ENCODE peak calls at places on chromosome X, in five cellular contexts. L, N, M, K and D are unnamed samples.

GRCh38 chrX:39896951-39897740 is 200.6 kb downstream of the BCOR start:
- DNase-seq in L (peak), N (no peak), M (no peak), K (peak), D (no peak)

GRCh38 chrX:147912093-147912801 is 528 bp downstream of the FMR1 start:
- DNase-seq in L (peak), N (peak), M (peak), K (no peak), D (no peak)

GRCh38 chrX:40504801-40505605 is 75.8 kb upstream of the ATP6AP2 start:
- DNase-seq in L (peak), N (no peak), M (no peak), K (peak), D (no peak)

GRCh38 chrX:140040397-140040796 is 75.1 kb upstream of the CXorf66 start:
- DNase-seq in L (no peak), N (no peak), M (no peak), K (no peak), D (no peak)

GRCh38 chrX:257681-258289 is 23.4 kb upstream of the PLCXD1 start:
- DNase-seq in L (no peak), N (peak), M (no peak), K (no peak), D (no peak)

GRCh38 chrX:140177821-140178220 is 212.5 kb upstream of the CXorf66 start:
- DNase-seq in L (no peak), N (no peak), M (no peak), K (no peak), D (no peak)

GRCh38 chrX:40260123-40260751 is 162.5 kb upstream of the BCOR start:
- DNase-seq in L (peak), N (no peak), M (no peak), K (no peak), D (no peak)

GRCh38 chrX:21698274-21698673 is 40.1 kb upstream of the KLHL34 start:
- DNase-seq in L (no peak), N (no peak), M (no peak), K (no peak), D (no peak)

GRCh38 chrX:30824275-30824674 is 64.8 kb downstream of the TAB3 start:
- DNase-seq in L (no peak), N (no peak), M (no peak), K (no peak), D (no peak)

GRCh38 chrX:129493643-129494042 is 29.6 kb downstream of the SMARCA1 start:
- DNase-seq in L (peak), N (no peak), M (no peak), K (no peak), D (no peak)

GRCh38 chrX:44036336-44036735 is 63.1 kb upstream of the NDP start:
- DNase-seq in L (peak), N (no peak), M (no peak), K (peak), D (no peak)

GRCh38 chrX:40154229-40154852 is 56.6 kb upstream of the BCOR start:
- DNase-seq in L (peak), N (no peak), M (no peak), K (no peak), D (no peak)

GRCh38 chrX:2500681-2501151 is at the start of the genes DHRSX and ZBED1:
- DNase-seq in L (peak), N (peak), M (no peak), K (no peak), D (no peak)

GRCh38 chrX:25048176-25048575 is 32.4 kb upstream of the ARX start:
- DNase-seq in L (no peak), N (no peak), M (no peak), K (no peak), D (no peak)

GRCh38 chrX:38304010-38304409 is 23.3 kb downstream of the RPGR start:
- DNase-seq in L (peak), N (no peak), M (no peak), K (no peak), D (no peak)
- TF ChIP-seq CTCF in L (peak), N (no peak), M (no peak), K (peak), D (no peak)

GRCh38 chrX:33324099-33324498 is 112.8 kb upstream of the DMD start:
- DNase-seq in L (no peak), N (no peak), M (no peak), K (no peak), D (no peak)
- TF ChIP-seq CTCF in L (no peak), N (no peak), M (no peak), K (no peak), D (no peak)

GRCh38 chrX:14873676-14874049 is 442 bp downstream of the MOSPD2 start:
- DNase-seq in L (no peak), N (no peak), M (no peak), K (no peak), D (no peak)
- TF ChIP-seq CTCF in L (no peak), N (no peak), M (no peak), K (no peak), D (no peak)

GRCh38 chrX:119101168-119101567 is 26.4 kb downstream of the KIAA1210 start:
- DNase-seq in L (no peak), N (no peak), M (no peak), K (no peak), D (no peak)
- TF ChIP-seq CTCF in L (no peak), N (no peak), M (no peak), K (no peak), D (no peak)

DNA sequence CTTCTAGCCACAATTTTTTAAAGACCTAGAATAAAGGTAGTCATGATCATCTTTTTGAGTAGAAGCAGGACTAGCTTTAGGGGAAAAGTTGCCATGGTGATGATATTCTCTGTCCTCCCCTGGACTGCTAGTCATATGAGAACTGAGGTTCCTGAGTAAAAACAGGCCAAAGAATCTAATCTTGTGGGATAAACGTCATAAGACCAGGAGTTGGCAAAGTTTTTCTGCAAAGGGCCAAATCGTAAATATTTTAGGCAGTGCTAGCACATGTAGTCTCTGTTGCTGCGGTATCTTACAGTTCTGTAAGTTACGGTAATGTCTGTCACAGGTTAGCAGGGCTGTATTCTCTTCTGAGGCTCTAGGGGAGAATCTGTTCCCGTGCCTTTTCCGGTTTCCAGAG is 3.4 kb downstream of the PRPS2 start:
- DNase-seq in L (peak), N (no peak), M (peak), K (no peak), D (no peak)
- TF ChIP-seq CTCF in L (no peak), N (no peak), M (no peak), K (no peak), D (no peak)

DNA sequence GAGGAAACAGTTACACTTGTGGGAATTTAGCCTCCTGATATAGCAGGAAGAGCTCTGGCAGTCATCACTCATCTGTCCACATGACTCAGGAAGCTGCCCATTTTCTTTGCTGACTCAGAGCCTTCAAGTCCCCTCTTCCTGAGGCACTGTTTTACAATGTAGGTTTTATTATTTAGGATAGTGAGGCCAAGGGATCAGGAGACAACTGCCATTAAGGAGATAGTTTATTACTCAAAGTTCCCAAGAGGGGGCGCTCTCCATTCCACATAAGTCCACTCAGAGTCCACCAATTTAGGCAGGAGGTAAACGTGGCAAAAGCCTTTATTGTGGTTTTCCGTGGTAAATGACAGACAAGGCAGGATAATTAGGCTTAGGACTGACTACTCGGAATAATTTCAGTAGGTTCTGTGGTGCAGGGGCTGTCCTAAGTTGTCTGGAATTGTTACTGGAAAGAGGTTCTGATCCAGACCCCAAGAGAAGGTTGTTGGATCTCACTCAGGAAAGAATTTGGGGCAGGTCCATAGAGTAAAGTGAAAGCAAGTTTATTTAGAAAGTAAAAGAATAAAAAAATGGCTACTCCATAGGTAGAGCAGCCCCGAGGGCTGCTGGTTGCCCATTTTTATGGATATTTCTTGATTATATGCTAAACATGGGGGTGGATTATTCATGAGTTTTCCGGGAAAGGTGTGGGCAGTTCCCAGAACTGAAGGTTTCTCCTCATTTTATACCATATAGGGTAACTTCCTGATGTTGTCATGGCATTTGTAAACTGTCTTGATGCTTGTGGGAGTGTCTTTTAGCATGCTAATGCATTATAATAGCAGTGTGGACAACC is 96.0 kb upstream of the RAB40AL start:
- DNase-seq in L (peak), N (no peak), M (no peak), K (no peak), D (no peak)
- TF ChIP-seq CTCF in L (peak), N (no peak), M (no peak), K (peak), D (no peak)

GRCh38 chrX:9992724-9993123 is 25.6 kb downstream of the CLDN34 start:
- DNase-seq in L (no peak), N (no peak), M (no peak), K (no peak), D (no peak)

GRCh38 chrX:9983463-9983862 is 16.3 kb downstream of the CLDN34 start:
- DNase-seq in L (no peak), N (no peak), M (no peak), K (no peak), D (no peak)

GRCh38 chrX:9992061-9992460 is 24.9 kb downstream of the CLDN34 start:
- DNase-seq in L (no peak), N (no peak), M (no peak), K (no peak), D (no peak)

DNA sequence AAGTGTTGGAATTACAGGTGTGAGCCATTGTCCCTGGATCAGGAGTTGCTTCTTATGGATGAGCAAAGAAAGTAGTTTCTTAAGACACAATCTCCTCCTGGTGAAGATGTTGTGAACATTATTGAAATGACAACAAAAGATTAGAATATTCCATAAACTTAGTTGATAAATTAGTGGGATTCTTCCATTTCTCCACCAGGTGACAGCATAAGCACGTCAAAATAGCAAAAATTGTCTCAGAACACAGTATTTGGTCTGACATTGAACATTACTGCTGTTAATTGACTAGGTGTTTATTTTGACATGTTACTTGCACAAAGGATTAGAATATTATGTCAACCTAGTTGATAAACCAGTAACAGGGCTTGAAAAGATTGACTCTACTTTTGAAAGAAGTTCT is 21.6 kb downstream of the CLDN34 start:
- DNase-seq in L (no peak), N (no peak), M (no peak), K (no peak), D (no peak)
- TF ChIP-seq CTCF in L (peak), N (no peak), M (peak), K (peak), D (no peak)

GRCh38 chrX:118627084-118627758 is 100.2 kb upstream of the IL13RA1 start:
- DNase-seq in L (no peak), N (no peak), M (no peak), K (no peak), D (no peak)
- TF ChIP-seq CTCF in L (peak), N (no peak), M (peak), K (peak), D (no peak)

GRCh38 chrX:16712116-16712824 is at the start of gene CTPS2:
- DNase-seq in L (peak), N (peak), M (peak), K (no peak), D (no peak)
- TF ChIP-seq CTCF in L (peak), N (no peak), M (no peak), K (no peak), D (no peak)

GRCh38 chrX:107272431-107272921 is 66.1 kb downstream of the DNAAF6 start:
- DNase-seq in L (no peak), N (no peak), M (no peak), K (no peak), D (no peak)
- TF ChIP-seq CTCF in L (no peak), N (no peak), M (no peak), K (no peak), D (no peak)